ENCODE peak calls at places on chromosome 7, in six cellular contexts. U is iPS-NIHi11; Y is activated CD8-positive, alpha-beta memory T cell treated with anti-CD3 and anti-CD28 coated beads for 24 hours; T is neural progenitor cell; O is activated naive CD4-positive, alpha-beta T cell treated with anti-CD3 and anti-CD28 coated beads for 36 hours; P is IMR-90. Z is an unnamed sample.

GRCh38 chr7:51472017-51472296 is 155.3 kb upstream of the COBL start:
- DNase-seq in U (peak), Y (no peak), T (peak), O (no peak), P (no peak), Z (no peak)

GRCh38 chr7:21916176-21916575 is 29.5 kb downstream of the CDCA7L start:
- DNase-seq in U (peak), Y (no peak), T (no peak), O (no peak), P (no peak), Z (no peak)

GRCh38 chr7:89477991-89478390 is 676.3 kb upstream of the STEAP1 start:
- DNase-seq in U (peak), Y (no peak), T (no peak), O (no peak), P (no peak), Z (no peak)

GRCh38 chr7:73909996-73910395 is 49.0 kb downstream of the TMEM270 start:
- DNase-seq in U (no peak), Y (no peak), T (no peak), O (no peak), P (no peak), Z (no peak)

GRCh38 chr7:111051832-111052231 is 39.1 kb upstream of the LRRN3 start:
- DNase-seq in U (peak), Y (no peak), T (no peak), O (no peak), P (no peak), Z (no peak)

GRCh38 chr7:93926800-93927199 is 5.3 kb downstream of the GNG11 start:
- DNase-seq in U (no peak), Y (no peak), T (no peak), O (no peak), P (no peak), Z (no peak)

GRCh38 chr7:73701357-73701995 is 18.0 kb downstream of the STX1A start:
- DNase-seq in U (peak), Y (no peak), T (peak), O (peak), P (peak), Z (peak)

GRCh38 chr7:106493041-106493731 is 167.8 kb downstream of the CCDC71L start:
- DNase-seq in U (no peak), Y (no peak), T (no peak), O (no peak), P (no peak), Z (no peak)

GRCh38 chr7:107162466-107162865 is 6.3 kb upstream of the HBP1 start:
- DNase-seq in U (no peak), Y (no peak), T (no peak), O (no peak), P (peak), Z (no peak)

GRCh38 chr7:27173412-27174076 is 576 bp downstream of the HOXA10 start:
- DNase-seq in U (peak), Y (peak), T (no peak), O (no peak), P (no peak), Z (no peak)

GRCh38 chr7:6252310-6252709 is 20.1 kb downstream of the CYTH3 start:
- DNase-seq in U (no peak), Y (no peak), T (no peak), O (no peak), P (peak), Z (no peak)

GRCh38 chr7:33200282-33200681 is 70.9 kb downstream of the BBS9 start:
- DNase-seq in U (no peak), Y (no peak), T (no peak), O (no peak), P (no peak), Z (no peak)

GRCh38 chr7:50662059-50662689 is 97.0 kb upstream of the DDC start:
- DNase-seq in U (no peak), Y (no peak), T (no peak), O (peak), P (no peak), Z (no peak)

GRCh38 chr7:121382479-121382878 is 13.6 kb downstream of the FAM3C start:
- DNase-seq in U (no peak), Y (no peak), T (no peak), O (no peak), P (no peak), Z (no peak)

GRCh38 chr7:49398730-49399129 is 374.7 kb upstream of the VWC2 start:
- DNase-seq in U (no peak), Y (no peak), T (no peak), O (no peak), P (no peak), Z (peak)

GRCh38 chr7:106807474-106807873 is 57.6 kb upstream of the PIK3CG start:
- DNase-seq in U (no peak), Y (no peak), T (no peak), O (no peak), P (no peak), Z (no peak)

GRCh38 chr7:45178241-45179225 is 20.9 kb downstream of the RAMP3 start:
- DNase-seq in U (peak), Y (no peak), T (peak), O (peak), P (no peak), Z (peak)

GRCh38 chr7:142771353-142771723 is 568 bp downstream of the PRSS2 start:
- DNase-seq in U (no peak), Y (no peak), T (no peak), O (peak), P (no peak), Z (peak)

GRCh38 chr7:14398531-14398930 is 409.1 kb upstream of the ETV1 start:
- DNase-seq in U (no peak), Y (no peak), T (no peak), O (no peak), P (no peak), Z (no peak)

GRCh38 chr7:73903321-73904218 is 42.6 kb downstream of the TMEM270 start:
- DNase-seq in U (peak), Y (no peak), T (no peak), O (no peak), P (no peak), Z (no peak)

GRCh38 chr7:17369686-17370426 is 71.4 kb downstream of the AHR start:
- DNase-seq in U (no peak), Y (no peak), T (no peak), O (no peak), P (peak), Z (no peak)

GRCh38 chr7:10939237-10939910 is 34.3 kb upstream of the PHF14 start:
- DNase-seq in U (peak), Y (no peak), T (no peak), O (no peak), P (no peak), Z (peak)

GRCh38 chr7:128387663-128388485 is 21.9 kb downstream of the IMPDH1 start:
- DNase-seq in U (peak), Y (peak), T (peak), O (peak), P (peak), Z (peak)

GRCh38 chr7:29239638-29240037 is 45.1 kb downstream of the CHN2 start:
- DNase-seq in U (peak), Y (no peak), T (peak), O (peak), P (no peak), Z (peak)

GRCh38 chr7:158824028-158824427 is 5.3 kb downstream of the ESYT2 start:
- DNase-seq in U (no peak), Y (no peak), T (no peak), O (peak), P (no peak), Z (no peak)

Z was measured in RPMI8226.